ENCODE peak calls at places on chromosomes 1 and 21, in five cellular contexts. Q, A, P, M and U are unnamed samples.

GRCh38 chr21:44407493-44407892 is 47.8 kb upstream of the LRRC3 start:
- DNase-seq in P (no peak), M (no peak), Q (no peak), A (no peak), U (no peak)

GRCh38 chr1:95012389-95012788 is 60.4 kb downstream of the ALG14 start:
- DNase-seq in M (peak), P (peak), Q (no peak), A (peak), U (no peak)

GRCh38 chr1:25568834-25569598 is 25.6 kb downstream of the LDLRAP1 start:
- DNase-seq in P (peak), A (peak), Q (no peak), M (peak), U (no peak)

GRCh38 chr1:109784551-109785252 is 21.0 kb upstream of the EPS8L3 start:
- DNase-seq in P (no peak), M (no peak), A (no peak), Q (no peak), U (no peak)

GRCh38 chr1:194538453-194538852 is 1352.0 kb upstream of the B3GALT2 start:
- DNase-seq in P (no peak), A (no peak), Q (peak), M (no peak), U (no peak)

GRCh38 chr1:21143752-21144151 is 32.9 kb downstream of the EIF4G3 start:
- DNase-seq in Q (no peak), P (no peak), A (no peak), M (no peak), U (no peak)

GRCh38 chr21:37759777-37760176 is 156.5 kb downstream of the KCNJ6 start:
- DNase-seq in Q (no peak), A (no peak), M (no peak), P (no peak), U (no peak)

GRCh38 chr1:8374812-8375211 is 56.9 kb downstream of the SLC45A1 start:
- DNase-seq in M (no peak), A (no peak), Q (peak), P (peak), U (no peak)

GRCh38 chr1:175148068-175148467 is 44.5 kb downstream of the KIAA0040 start:
- DNase-seq in Q (no peak), M (no peak), A (no peak), P (no peak), U (no peak)

GRCh38 chr1:1545946-1546737 is 5.7 kb upstream of the TMEM240 start:
- DNase-seq in Q (no peak), M (no peak), A (no peak), P (peak), U (no peak)

GRCh38 chr1:43585596-43585995 is 54.9 kb downstream of the PTPRF start:
- DNase-seq in M (no peak), A (no peak), P (no peak), Q (no peak), U (no peak)

GRCh38 chr1:118209648-118210047 is 24.6 kb upstream of the SPAG17 start:
- DNase-seq in P (no peak), M (no peak), A (no peak), Q (no peak), U (no peak)

GRCh38 chr1:176541663-176542062 is 78.7 kb downstream of the PAPPA2 start:
- DNase-seq in Q (no peak), M (no peak), P (no peak), A (no peak), U (no peak)

GRCh38 chr1:45409243-45409642 is 69.0 kb upstream of the MUTYH start:
- DNase-seq in Q (no peak), A (no peak), M (no peak), P (no peak), U (no peak)

GRCh38 chr1:151702936-151703335 is 13.7 kb downstream of the CELF3 start:
- DNase-seq in Q (no peak), A (no peak), P (no peak), M (no peak), U (no peak)

GRCh38 chr1:83632906-83633305 is 366.0 kb downstream of the TTLL7 start:
- DNase-seq in P (no peak), Q (no peak), A (no peak), M (no peak), U (no peak)

GRCh38 chr1:198929111-198929604 is 290.3 kb downstream of the PTPRC start:
- DNase-seq in Q (no peak), M (no peak), P (no peak), A (no peak), U (no peak)

GRCh38 chr1:220093361-220094015 is 444 bp upstream of the IARS2 start:
- DNase-seq in Q (no peak), A (no peak), M (no peak), P (no peak), U (no peak)
- H3K4me3 ChIP-seq in Q (peak), A (peak), M (no peak), P (no peak), U (peak)

GRCh38 chr21:26961704-26962103 is 5.2 kb downstream of the ADAMTS5 start:
- DNase-seq in M (no peak), Q (peak), P (no peak), A (no peak), U (no peak)

GRCh38 chr21:26954591-26955214 is 12.2 kb downstream of the ADAMTS5 start:
- DNase-seq in M (no peak), Q (no peak), P (no peak), A (no peak), U (no peak)

GRCh38 chr21:26952274-26953066 is 14.4 kb downstream of the ADAMTS5 start:
- DNase-seq in M (no peak), P (peak), A (peak), Q (peak), U (no peak)

GRCh38 chr21:26958792-26959191 is 8.1 kb downstream of the ADAMTS5 start:
- DNase-seq in Q (no peak), M (no peak), A (no peak), P (no peak), U (no peak)

DNA sequence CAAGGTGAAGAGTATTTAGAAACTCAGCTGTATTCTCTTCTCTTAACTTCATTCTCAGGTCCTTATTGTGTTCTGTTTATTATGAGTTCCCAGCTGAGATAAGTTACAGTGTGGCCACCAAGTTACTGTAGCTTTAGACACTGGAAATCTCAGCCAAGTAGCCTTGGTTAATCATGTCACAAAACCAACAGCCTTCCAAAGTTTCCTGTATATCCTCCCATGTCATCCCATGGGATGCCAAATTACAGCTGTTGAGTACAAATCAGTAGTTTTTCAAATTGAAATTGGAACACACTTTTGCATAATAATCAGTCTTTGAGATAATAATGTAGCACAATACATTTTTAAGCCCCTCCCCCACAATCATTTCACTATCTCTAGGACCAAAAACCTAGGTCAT is 10.7 kb downstream of the ADAMTS5 start:
- DNase-seq in Q (no peak), P (no peak), A (no peak), M (no peak), U (no peak)
- H3K4me3 ChIP-seq in Q (no peak), P (no peak), A (no peak), M (no peak), U (no peak)

GRCh38 chr1:238537641-238538040 is 646.9 kb upstream of the ZP4 start:
- DNase-seq in P (no peak), M (no peak), A (no peak), Q (no peak), U (no peak)
- H3K4me3 ChIP-seq in P (no peak), M (no peak), A (no peak), Q (no peak), U (no peak)

GRCh38 chr21:26169061-26169610 is 1.4 kb downstream of the APP start:
- DNase-seq in Q (peak), A (peak), P (peak), M (no peak), U (no peak)

GRCh38 chr21:26170471-26171309 is at the start of gene APP:
- DNase-seq in Q (peak), M (peak), A (peak), P (peak), U (no peak)

GRCh38 chr21:26169611-26170470 is 729 bp downstream of the APP start:
- DNase-seq in M (no peak), Q (peak), A (peak), P (peak), U (no peak)

GRCh38 chr21:26165331-26165730 is 5.2 kb downstream of the APP start:
- DNase-seq in A (no peak), P (no peak), Q (no peak), M (no peak), U (no peak)

GRCh38 chr21:26167593-26167992 is 3.0 kb downstream of the APP start:
- DNase-seq in P (no peak), Q (peak), M (no peak), A (peak), U (no peak)
- H3K4me3 ChIP-seq in P (no peak), Q (peak), M (peak), A (peak), U (peak)

GRCh38 chr1:150066838-150067183 is 765 bp upstream of the VPS45 start:
- DNase-seq in M (no peak), P (no peak), Q (peak), A (no peak), U (no peak)
- H3K4me3 ChIP-seq in M (peak), P (peak), Q (peak), A (peak), U (peak)

GRCh38 chr1:230979952-230980351 is 1.1 kb downstream of the ARV1 start:
- DNase-seq in Q (no peak), A (no peak), P (no peak), M (no peak), U (no peak)
- H3K4me3 ChIP-seq in Q (peak), A (peak), P (no peak), M (no peak), U (peak)

DNA sequence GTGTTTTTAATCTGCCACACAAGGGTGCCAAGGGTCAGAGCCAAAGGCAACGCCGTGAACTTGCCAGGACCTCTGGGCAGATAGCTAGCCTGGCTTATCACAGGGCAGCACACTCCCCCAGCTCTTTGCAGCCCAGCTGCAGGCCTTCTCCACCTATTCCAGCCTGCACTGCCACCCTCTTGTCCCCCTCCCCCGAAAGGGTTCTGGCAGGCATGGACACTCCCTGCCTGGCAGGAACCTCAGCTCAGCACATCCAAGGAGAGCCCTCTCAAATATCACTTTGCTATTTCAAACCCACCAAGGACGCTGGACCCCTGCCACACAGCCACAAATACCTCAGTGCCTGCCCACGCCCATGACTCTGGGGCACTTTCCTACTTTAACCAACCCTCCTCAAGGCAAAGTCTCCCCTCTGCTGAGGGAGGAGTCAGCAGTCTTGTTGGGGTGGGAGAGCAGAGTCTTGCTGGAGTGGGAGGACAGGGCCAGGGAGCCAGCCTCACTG is 9.1 kb downstream of the SSBP3 start:
- DNase-seq in M (no peak), A (no peak), Q (no peak), P (no peak), U (no peak)
- H3K4me3 ChIP-seq in M (no peak), A (no peak), Q (no peak), P (no peak), U (no peak)

GRCh38 chr1:32242341-32242851 is 4.6 kb upstream of the FAM167B start:
- DNase-seq in A (peak), P (no peak), M (no peak), Q (peak), U (no peak)
- H3K4me3 ChIP-seq in A (peak), P (no peak), M (no peak), Q (no peak), U (no peak)